ENCODE peak calls at places on chromosome 14, in five cellular contexts. H, Z, J, B and U are unnamed samples.

GRCh38 chr14:86954623-86955022 is 1038.4 kb downstream of the GALC start:
- DNase-seq in B (no peak), Z (no peak), J (no peak), H (no peak), U (no peak)

GRCh38 chr14:87638196-87638595 is 354.8 kb downstream of the GALC start:
- DNase-seq in B (no peak), J (no peak), Z (no peak), H (no peak), U (no peak)

GRCh38 chr14:77376771-77377501 is at the start of the genes SAMD15 and TMED8:
- DNase-seq in Z (peak; percentile 90), J (peak; percentile 55), H (peak; percentile 87), B (peak; percentile 82), U (peak; percentile 93)

GRCh38 chr14:73472182-73473114 is 14.1 kb upstream of the NUMB start:
- DNase-seq in B (no peak), J (peak; percentile 70), Z (no peak), H (peak; percentile 77), U (no peak)

GRCh38 chr14:87082917-87083316 is 910.1 kb downstream of the GALC start:
- DNase-seq in J (no peak), Z (no peak), B (no peak), H (no peak), U (no peak)

GRCh38 chr14:97994020-97994531 is 1196.9 kb downstream of the VRK1 start:
- DNase-seq in J (no peak), B (no peak), Z (no peak), H (no peak), U (no peak)

GRCh38 chr14:89190779-89191513 is 226.1 kb downstream of the FOXN3 start:
- DNase-seq in B (no peak), Z (no peak), H (no peak), J (no peak), U (no peak)

GRCh38 chr14:87430810-87431209 is 562.2 kb downstream of the GALC start:
- DNase-seq in Z (no peak), H (no peak), B (no peak), J (no peak), U (no peak)

GRCh38 chr14:87492556-87492955 is 500.4 kb downstream of the GALC start:
- DNase-seq in H (no peak), J (no peak), B (no peak), Z (no peak), U (no peak)

GRCh38 chr14:89912667-89913211 is 41.8 kb downstream of the EFCAB11 start:
- DNase-seq in J (peak; percentile 88), H (peak; percentile 96), Z (no peak), B (no peak), U (no peak)

GRCh38 chr14:54564071-54564798 is 2.7 kb upstream of the SAMD4A start:
- DNase-seq in J (peak; percentile 39), B (no peak), Z (no peak), H (peak; percentile 64), U (no peak)

GRCh38 chr14:68140111-68140741 is 320.6 kb downstream of the RAD51B start:
- DNase-seq in J (peak; percentile 98), H (peak; percentile 97), Z (no peak), B (peak; percentile 38), U (peak; percentile 85)

GRCh38 chr14:61381589-61381988 is 60.2 kb downstream of the PRKCH start:
- DNase-seq in B (no peak), J (no peak), H (no peak), Z (no peak), U (no peak)

GRCh38 chr14:102949801-102950451 is 27.5 kb downstream of the AMN start:
- DNase-seq in J (peak; percentile 20), H (peak; percentile 54), Z (no peak), B (peak; percentile 89), U (no peak)

GRCh38 chr14:89954045-89955021 is at the start of gene EFCAB11:
- DNase-seq in J (peak; percentile 99), B (peak; percentile 98), H (peak; percentile 99), Z (peak; percentile 95), U (peak; percentile 98)

GRCh38 chr14:37779480-37779879 is 184.1 kb downstream of the TTC6 start:
- DNase-seq in B (no peak), H (no peak), Z (no peak), J (no peak), U (no peak)

GRCh38 chr14:64762044-64763034 is 58.1 kb downstream of the PLEKHG3 start:
- DNase-seq in B (peak; percentile 93), H (peak; percentile 93), Z (peak; percentile 83), J (peak; percentile 75), U (peak; percentile 89)

GRCh38 chr14:104156142-104156541 is 17.8 kb downstream of the KIF26A start:
- DNase-seq in Z (no peak), B (no peak), H (no peak), J (no peak), U (no peak)

DNA sequence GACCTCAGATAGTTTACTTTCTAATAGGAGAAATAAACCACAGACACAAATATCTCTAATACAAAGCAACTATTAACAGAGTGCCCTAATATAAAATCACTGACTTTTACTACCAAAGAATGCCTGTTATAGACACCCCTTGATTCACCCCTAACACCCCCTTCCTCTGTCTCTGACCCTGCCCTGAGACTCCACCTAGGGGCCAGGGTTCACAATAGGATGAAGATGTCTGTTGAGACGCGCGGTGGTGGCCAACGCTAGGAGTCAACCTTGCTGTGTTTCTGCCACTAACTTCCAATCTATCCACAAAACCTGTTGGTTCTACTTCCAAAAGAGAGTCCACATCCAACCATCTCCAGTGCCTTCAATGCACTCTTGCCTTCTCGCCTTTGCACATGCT is 10.9 kb upstream of the TC2N start:
- DNase-seq in B (no peak), H (no peak), Z (no peak), J (no peak), U (no peak)
- TF ChIP-seq CTCF in B (no peak), H (no peak), Z (no peak), J (no peak), U (no peak)

DNA sequence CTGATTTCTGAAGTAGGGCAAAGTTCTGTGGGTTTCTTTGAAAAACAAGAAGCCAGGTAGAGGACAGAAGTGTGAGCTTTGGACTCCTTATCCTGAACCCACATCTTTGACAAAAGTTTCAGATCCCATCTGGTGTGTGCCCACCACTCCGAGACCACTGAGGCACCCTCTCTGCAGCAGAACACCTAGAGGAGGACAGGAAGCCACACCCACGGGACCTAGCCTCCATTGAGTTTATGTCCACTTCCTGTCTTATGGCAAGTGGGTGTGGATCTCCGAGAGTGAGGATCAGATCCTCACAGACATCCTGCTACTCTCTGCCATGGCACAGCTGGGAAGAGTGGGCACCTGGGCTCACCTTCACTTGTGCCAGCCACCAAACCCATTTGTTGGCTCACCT is 16.8 kb upstream of the OR6S1 start:
- DNase-seq in Z (no peak), H (no peak), J (no peak), B (no peak), U (no peak)
- TF ChIP-seq CTCF in Z (no peak), H (no peak), J (no peak), B (no peak), U (no peak)

GRCh38 chr14:33061667-33062325 is 123.1 kb downstream of the NPAS3 start:
- DNase-seq in Z (no peak), H (no peak), B (no peak), J (no peak), U (no peak)
- TF ChIP-seq CTCF in Z (no peak), H (no peak), B (no peak), J (no peak), U (no peak)

DNA sequence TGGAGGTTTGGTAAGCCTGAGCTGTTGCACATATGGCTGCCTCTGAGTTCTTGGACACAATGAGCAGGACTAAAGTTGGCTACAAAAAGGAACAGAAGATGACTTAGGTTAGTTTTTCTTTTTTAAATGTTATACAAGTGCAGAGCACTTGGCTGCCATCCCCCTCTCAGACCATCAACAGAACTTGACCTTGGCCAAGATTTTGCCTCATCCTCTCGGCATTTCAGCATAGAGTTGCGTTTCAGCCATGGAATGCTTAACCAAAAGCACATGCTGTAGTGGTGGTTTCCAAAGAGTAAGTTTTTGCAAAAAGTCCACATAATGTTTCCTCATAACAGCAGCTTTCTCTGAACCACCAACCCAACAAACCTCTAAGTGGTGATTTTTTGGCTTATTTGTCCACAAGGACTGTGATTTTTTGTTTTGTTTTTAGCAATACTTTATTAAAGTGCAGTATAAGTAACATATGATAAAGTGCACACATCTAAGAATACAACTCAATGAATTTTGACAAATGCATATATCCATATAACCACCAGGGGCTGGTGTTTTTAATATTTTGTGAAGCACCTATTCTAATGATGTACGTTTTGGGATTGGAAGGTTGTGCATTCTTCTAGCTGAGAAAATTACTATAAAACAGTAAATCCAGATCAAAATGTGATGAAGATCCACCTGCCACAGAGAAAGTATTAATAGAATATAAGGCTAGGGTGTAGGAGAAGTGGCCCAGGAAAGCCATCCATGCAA is 12.1 kb upstream of the GALNT16 start:
- DNase-seq in Z (no peak), J (peak; percentile 74), H (peak; percentile 70), B (no peak), U (no peak)
- TF ChIP-seq CTCF in Z (peak; percentile 68), J (peak; percentile 26), H (peak; percentile 30), B (no peak), U (peak; percentile 42)